ENCODE peak calls at places on chromosomes 11 and 22, in seven cellular contexts. S is activated naive CD8-positive, alpha-beta T cell treated with anti-CD3 and anti-CD28 coated beads, Interleukin-2, amount 50 U/mL, for 24 hours; M is activated T-cell treated with anti-CD3 and anti-CD28 coated beads, Interleukin-2, amount 50 U/mL, for 72 hours; O is Panc1; L is heart left ventricle; D is activated CD8-positive, alpha-beta memory T cell treated with anti-CD3 and anti-CD28 coated beads, Interleukin-2, amount 10 ng/mL, durations not matched to agents 7 days and 5 days; H is stimulated activated naive CD8-positive, alpha-beta T cell treated with anti-CD3 and anti-CD28 coated beads, Interleukin-15, amount 100 ng/mL, for 72 hours. B is an unnamed sample.

GRCh38 chr22:29260031-29260560 is 7.7 kb downstream of the RHBDD3 start:
- ATAC-seq in S (no peak), M (no peak), O (peak), L (no peak), D (no peak), H (peak), B (peak)

GRCh38 chr11:94112182-94112960 is 16.3 kb upstream of the PANX1 start:
- ATAC-seq in S (no peak), M (no peak), O (no peak), L (peak), D (no peak), H (no peak), B (no peak)

GRCh38 chr11:65981972-65982823 is 19.8 kb downstream of the EIF1AD start:
- ATAC-seq in S (no peak), M (no peak), O (peak), L (no peak), D (no peak), H (peak), B (peak)

GRCh38 chr11:125192194-125192593 is 27.6 kb downstream of the PKNOX2 start:
- ATAC-seq in S (no peak), M (no peak), O (no peak), L (no peak), D (no peak), H (no peak), B (no peak)

GRCh38 chr22:26330971-26331625 is 98.0 kb upstream of the ASPHD2 start:
- ATAC-seq in S (peak), M (peak), O (peak), L (no peak), D (peak), H (peak), B (peak)

GRCh38 chr11:68659158-68659921 is 25.0 kb upstream of the GAL start:
- ATAC-seq in S (no peak), M (no peak), O (peak), L (peak), D (no peak), H (no peak), B (no peak)

GRCh38 chr11:88414981-88415391 is 77.5 kb upstream of the CTSC start:
- ATAC-seq in S (peak), M (peak), O (no peak), L (no peak), D (peak), H (peak), B (no peak)

GRCh38 chr11:69358398-69359080 is 64.6 kb downstream of the MYEOV start:
- ATAC-seq in S (no peak), M (no peak), O (no peak), L (no peak), D (no peak), H (no peak), B (no peak)

GRCh38 chr22:35733742-35734516 is 16.3 kb downstream of the APOL5 start:
- ATAC-seq in S (no peak), M (no peak), O (no peak), L (peak), D (no peak), H (no peak), B (no peak)

GRCh38 chr11:112412383-112412782 is 151.7 kb upstream of the PLET1 start:
- ATAC-seq in S (no peak), M (no peak), O (no peak), L (no peak), D (no peak), H (peak), B (no peak)

GRCh38 chr11:61007383-61007970 is 36.0 kb downstream of the CD6 start:
- ATAC-seq in S (no peak), M (peak), O (peak), L (no peak), D (no peak), H (peak), B (peak)

GRCh38 chr11:35526370-35526792 is 965 bp upstream of the PAMR1 start:
- ATAC-seq in S (no peak), M (peak), O (peak), L (no peak), D (no peak), H (peak), B (no peak)

GRCh38 chr11:75997273-75997552 is 182.2 kb downstream of the UVRAG start:
- ATAC-seq in S (no peak), M (no peak), O (no peak), L (no peak), D (no peak), H (no peak), B (no peak)

GRCh38 chr11:65827774-65828156 is 6.0 kb upstream of the SNX32 start:
- ATAC-seq in S (peak), M (peak), O (peak), L (no peak), D (peak), H (peak), B (peak)

GRCh38 chr11:102291831-102292230 is 25.5 kb upstream of the BIRC3 start:
- ATAC-seq in S (no peak), M (no peak), O (no peak), L (no peak), D (no peak), H (no peak), B (no peak)

GRCh38 chr11:11620251-11620965 is 1.4 kb downstream of the GALNT18 start:
- ATAC-seq in S (no peak), M (no peak), O (peak), L (peak), D (no peak), H (no peak), B (no peak)

GRCh38 chr11:100776212-100776896 is 89.3 kb downstream of the ARHGAP42 start:
- ATAC-seq in S (no peak), M (no peak), O (peak), L (no peak), D (no peak), H (no peak), B (no peak)

GRCh38 chr11:75262436-75262835 is 21.9 kb downstream of the TPBGL start:
- ATAC-seq in S (no peak), M (no peak), O (no peak), L (no peak), D (no peak), H (no peak), B (no peak)

GRCh38 chr11:122085264-122085663 is 30.8 kb downstream of the BLID start:
- ATAC-seq in S (no peak), M (no peak), O (peak), L (peak), D (no peak), H (no peak), B (no peak)

GRCh38 chr11:87219266-87219665 is 181.5 kb downstream of the TMEM135 start:
- ATAC-seq in S (no peak), M (no peak), O (no peak), L (no peak), D (peak), H (peak), B (no peak)

GRCh38 chr11:65042899-65043298 is 1.9 kb downstream of the SAC3D1 start:
- ATAC-seq in S (no peak), M (no peak), O (no peak), L (no peak), D (no peak), H (no peak), B (no peak)

GRCh38 chr22:26436903-26437515 is 7.9 kb downstream of the ASPHD2 start:
- ATAC-seq in S (no peak), M (no peak), O (no peak), L (no peak), D (no peak), H (no peak), B (no peak)

GRCh38 chr11:96961931-96962330 is 572.1 kb downstream of the JRKL start:
- ATAC-seq in S (no peak), M (no peak), O (no peak), L (no peak), D (no peak), H (no peak), B (no peak)

GRCh38 chr11:45457649-45458048 is 171.5 kb upstream of the SYT13 start:
- ATAC-seq in S (no peak), M (no peak), O (no peak), L (no peak), D (no peak), H (no peak), B (no peak)

GRCh38 chr22:27462190-27462589 is 339.4 kb downstream of the MN1 start:
- ATAC-seq in S (no peak), M (no peak), O (no peak), L (no peak), D (no peak), H (no peak), B (no peak)

GRCh38 chr22:27242111-27242436 is 559.5 kb downstream of the MN1 start:
- ATAC-seq in S (no peak), M (no peak), O (no peak), L (no peak), D (no peak), H (no peak), B (no peak)

GRCh38 chr11:62245271-62245753 is 3.3 kb downstream of the SCGB1D2 start:
- ATAC-seq in S (peak), M (no peak), O (no peak), L (no peak), D (peak), H (peak), B (no peak)

GRCh38 chr22:38089474-38089851 is 5.5 kb upstream of the SLC16A8 start:
- ATAC-seq in S (no peak), M (no peak), O (no peak), L (no peak), D (no peak), H (no peak), B (peak)

GRCh38 chr22:47337161-47337621 is 574.7 kb downstream of the TBC1D22A start:
- ATAC-seq in S (no peak), M (peak), O (peak), L (no peak), D (no peak), H (peak), B (no peak)

GRCh38 chr11:85751738-85752137 is 59.2 kb downstream of the SYTL2 start:
- ATAC-seq in S (no peak), M (no peak), O (no peak), L (no peak), D (no peak), H (no peak), B (no peak)

GRCh38 chr22:42704896-42705295 is 15.8 kb downstream of the A4GALT start:
- ATAC-seq in S (no peak), M (no peak), O (no peak), L (no peak), D (no peak), H (no peak), B (no peak)

GRCh38 chr22:19959587-19960490 is 18.2 kb upstream of the TXNRD2 start:
- ATAC-seq in S (no peak), M (no peak), O (no peak), L (no peak), D (no peak), H (no peak), B (no peak)

GRCh38 chr11:111698852-111699559 is 67.2 kb downstream of the PPP2R1B start:
- ATAC-seq in S (peak), M (peak), O (no peak), L (no peak), D (no peak), H (peak), B (no peak)

GRCh38 chr22:48921411-48921903 is 906.2 kb downstream of the BRD1 start:
- ATAC-seq in S (no peak), M (no peak), O (no peak), L (no peak), D (no peak), H (no peak), B (no peak)

GRCh38 chr11:125637840-125638239 is 12.9 kb downstream of the CHEK1 start:
- ATAC-seq in S (no peak), M (no peak), O (peak), L (no peak), D (no peak), H (no peak), B (no peak)

GRCh38 chr11:103716363-103716762 is 320.1 kb upstream of the DDI1 start:
- ATAC-seq in S (no peak), M (no peak), O (no peak), L (no peak), D (no peak), H (no peak), B (no peak)

GRCh38 chr11:95108159-95108611 is 18.5 kb downstream of the ENDOD1 start:
- ATAC-seq in S (no peak), M (no peak), O (peak), L (peak), D (no peak), H (no peak), B (no peak)

GRCh38 chr11:75191330-75191717 is 40.4 kb downstream of the SLCO2B1 start:
- ATAC-seq in S (no peak), M (no peak), O (no peak), L (no peak), D (no peak), H (no peak), B (no peak)

B was measured in stimulated activated memory B cell treated with anti-CD40 and anti-IgM and Interleukin-4, amounts not matched to agents 10 μg/mL and 1 μg/mL and 100 μg/mL, for 72 hours.